ENCODE peak calls at places on chromosomes 3 and 15, in five cellular contexts. B, A, Q, I and J are unnamed samples.

GRCh38 chr3:36943601-36944000 is 1.3 kb downstream of the TRANK1 start:
- DNase-seq in A (no peak), B (no peak), I (no peak), Q (no peak), J (peak)

GRCh38 chr15:67907175-67907723 is 67.4 kb upstream of the RNU6-1 start:
- DNase-seq in B (no peak), A (no peak), Q (no peak), I (no peak), J (no peak)

GRCh38 chr3:42742688-42743087 is 30.4 kb downstream of the CCDC13 start:
- DNase-seq in I (no peak), B (no peak), A (no peak), Q (no peak), J (no peak)

GRCh38 chr3:123423806-123424205 is 25.1 kb downstream of the ADCY5 start:
- DNase-seq in B (no peak), I (no peak), A (no peak), Q (no peak), J (no peak)

GRCh38 chr3:7752005-7752404 is 749.6 kb upstream of the LMCD1 start:
- DNase-seq in Q (no peak), B (no peak), I (no peak), A (no peak), J (no peak)

GRCh38 chr15:87716422-87716821 is 540.1 kb downstream of the NTRK3 start:
- DNase-seq in I (no peak), Q (peak), A (no peak), B (no peak), J (no peak)

GRCh38 chr15:71093089-71094024 is 21.9 kb upstream of the THSD4 start:
- DNase-seq in Q (no peak), B (no peak), A (peak), I (peak), J (peak)

GRCh38 chr15:70178335-70179084 is 80.8 kb upstream of the TLE3 start:
- DNase-seq in I (no peak), Q (no peak), A (no peak), B (no peak), J (no peak)

GRCh38 chr3:117756580-117756979 is 1047.0 kb downstream of the TUSC7 start:
- DNase-seq in A (no peak), B (no peak), I (peak), Q (no peak), J (peak)

GRCh38 chr3:126999383-126999782 is 16.5 kb downstream of the PLXNA1 start:
- DNase-seq in B (no peak), Q (no peak), I (no peak), A (no peak), J (no peak)

GRCh38 chr3:152466784-152467183 is 198.1 kb downstream of the MBNL1 start:
- DNase-seq in B (no peak), Q (peak), I (no peak), A (peak), J (peak)

GRCh38 chr3:47860206-47860605 is 57.3 kb downstream of the DHX30 start:
- DNase-seq in A (no peak), I (no peak), B (no peak), Q (no peak), J (no peak)

GRCh38 chr3:51935886-51936755 is 5.6 kb downstream of the RRP9 start:
- DNase-seq in Q (no peak), I (no peak), B (no peak), A (no peak), J (no peak)

GRCh38 chr3:53845103-53845880 is 927 bp downstream of the CHDH start:
- DNase-seq in Q (no peak), A (peak), I (no peak), B (peak), J (peak)

GRCh38 chr15:77440378-77440999 is 19.8 kb downstream of the HMG20A start:
- DNase-seq in Q (no peak), I (no peak), A (peak), B (no peak), J (no peak)

GRCh38 chr3:150409125-150409526 is 1.0 kb downstream of the TSC22D2 start:
- DNase-seq in A (no peak), Q (no peak), I (no peak), B (no peak), J (no peak)

GRCh38 chr15:73375755-73376305 is 7.1 kb upstream of the HCN4 start:
- DNase-seq in Q (no peak), B (peak), I (peak), A (no peak), J (peak)

GRCh38 chr3:194854290-194855024 is 168.8 kb downstream of the FAM43A start:
- DNase-seq in I (no peak), Q (no peak), A (no peak), B (no peak), J (peak)

GRCh38 chr15:67103869-67104268 is 38.5 kb downstream of the SMAD3 start:
- DNase-seq in A (no peak), B (no peak), Q (no peak), I (no peak), J (no peak)

GRCh38 chr15:96326551-96327154 is 3.8 kb upstream of the NR2F2 start:
- DNase-seq in Q (peak), B (no peak), A (peak), I (no peak), J (peak)